ENCODE peak calls at places on chromosomes 4 and X, in six cellular contexts. B is GM23338, H is HCT116, T is IMR-90, K is breast epithelium, O is right lobe of liver. I is an unnamed sample. For H3K4me1 and H3K27me3, the result is how much of the 10 kb centered on the place peaks cover.

GRCh38 chr4:112939901-112940300 is 109.6 kb upstream of the ANK2 start:
- DNase-seq in H (no peak), B (no peak), O (no peak), T (no peak), K (no peak), I (no peak)

GRCh38 chrX:135087867-135088266 is 32.5 kb downstream of the ETDB start:
- DNase-seq in T (no peak), H (no peak), B (no peak), K (no peak), O (no peak), I (no peak)

GRCh38 chr4:152628128-152628527 is 51.7 kb downstream of the TMEM154 start:
- DNase-seq in K (peak), H (no peak), B (no peak), O (no peak), T (no peak), I (no peak)

GRCh38 chr4:8470451-8471024 is 30.0 kb downstream of the TRMT44 start:
- DNase-seq in K (no peak), T (no peak), B (no peak), H (no peak), O (no peak), I (no peak)

GRCh38 chr4:4868506-4869379 is 9.3 kb downstream of the MSX1 start:
- DNase-seq in H (no peak), O (no peak), K (no peak), B (no peak), T (no peak), I (no peak)

GRCh38 chr4:155796031-155796430 is 37.2 kb downstream of the GUCY1B1 start:
- DNase-seq in O (no peak), B (peak), T (peak), H (peak), K (no peak), I (peak)

GRCh38 chr4:14726441-14727405 is 275.6 kb upstream of the CPEB2 start:
- DNase-seq in B (peak), T (peak), K (peak), H (no peak), O (no peak), I (no peak)

GRCh38 chr4:105989411-105990242 is 94.4 kb downstream of the NPNT start:
- DNase-seq in B (no peak), T (no peak), H (no peak), O (no peak), K (no peak), I (peak)

GRCh38 chr4:45662996-45663395 is 460.9 kb downstream of the GABRG1 start:
- DNase-seq in H (no peak), B (peak), K (no peak), T (no peak), O (no peak), I (peak)

GRCh38 chr4:124203613-124204284 is 508.8 kb downstream of the ANKRD50 start:
- DNase-seq in H (no peak), T (peak), B (no peak), K (no peak), O (no peak), I (no peak)

GRCh38 chrX:112759512-112759911 is 79.8 kb upstream of the LHFPL1 start:
- DNase-seq in T (no peak), O (no peak), B (no peak), K (no peak), H (no peak), I (peak)

GRCh38 chr4:133584714-133585113 is 435.6 kb downstream of the PCDH10 start:
- DNase-seq in H (no peak), O (no peak), K (no peak), B (peak), T (no peak), I (peak)

GRCh38 chr4:145168578-145169187 is 11.7 kb downstream of the OTUD4 start:
- DNase-seq in O (no peak), K (no peak), T (no peak), B (no peak), H (no peak), I (no peak)

GRCh38 chrX:121641560-121641959 is 594.1 kb downstream of the GLUD2 start:
- DNase-seq in T (peak), B (no peak), O (no peak), K (no peak), H (no peak), I (no peak)

GRCh38 chrX:13167444-13168207 is 123.2 kb upstream of the FAM9C start:
- DNase-seq in K (peak), O (no peak), T (peak), H (no peak), B (no peak), I (peak)

GRCh38 chr4:185820119-185821028 is 8.4 kb upstream of the SORBS2 start:
- DNase-seq in T (no peak), B (peak), H (no peak), K (no peak), O (no peak), I (no peak)

GRCh38 chr4:120009731-120010130 is 56.9 kb downstream of the MAD2L1 start:
- DNase-seq in B (no peak), O (no peak), H (no peak), K (no peak), T (peak), I (no peak)

GRCh38 chr4:25813705-25814104 is 49.1 kb downstream of the SEL1L3 start:
- DNase-seq in K (no peak), T (peak), B (no peak), H (no peak), O (no peak), I (peak)

GRCh38 chr4:106430797-106431196 is 62.2 kb upstream of the GIMD1 start:
- DNase-seq in T (no peak), H (no peak), K (no peak), O (no peak), B (no peak), I (no peak)

GRCh38 chr4:112173593-112174559 is 28.6 kb downstream of the FAM241A start:
- DNase-seq in H (peak), T (no peak), K (no peak), B (no peak), O (no peak), I (no peak)

GRCh38 chr4:67071641-67072040 is 473.7 kb downstream of the CENPC start:
- DNase-seq in T (no peak), K (no peak), B (no peak), O (no peak), H (no peak), I (no peak)

GRCh38 chrX:30888526-30889146 is 418 bp downstream of the TAB3 start:
- DNase-seq in B (peak), T (no peak), K (no peak), O (no peak), H (no peak), I (peak)

GRCh38 chr4:95362906-95363578 is 185.7 kb downstream of the UNC5C start:
- DNase-seq in O (no peak), B (peak), H (peak), K (no peak), T (peak), I (peak)

GRCh38 chrX:19303216-19303880 is 40.4 kb upstream of the PDHA1 start:
- DNase-seq in B (no peak), T (peak), K (no peak), H (no peak), O (no peak), I (no peak)

GRCh38 chr4:105192910-105193309 is 46.2 kb downstream of the TET2 start:
- DNase-seq in O (no peak), H (no peak), K (no peak), B (no peak), T (no peak), I (no peak)

GRCh38 chr4:153643406-153644016 is 40.6 kb upstream of the TLR2 start:
- DNase-seq in H (peak), O (no peak), B (peak), T (peak), K (no peak), I (no peak)

GRCh38 chr4:184755278-184755677 is 21.4 kb upstream of the CENPU start:
- DNase-seq in K (peak), B (no peak), H (no peak), O (no peak), T (peak), I (no peak)

GRCh38 chrX:87873347-87873941 is 355.8 kb downstream of the KLHL4 start:
- DNase-seq in H (no peak), K (no peak), T (no peak), O (no peak), B (no peak), I (no peak)

GRCh38 chr4:5780831-5781480 is 70.0 kb downstream of the EVC start:
- DNase-seq in H (no peak), K (no peak), T (peak), O (peak), B (no peak), I (no peak)

GRCh38 chrX:72308566-72309296 is 3.0 kb upstream of the CITED1 start:
- DNase-seq in K (peak), H (peak), B (peak), T (peak), O (peak), I (peak)

GRCh38 chrX:1165535-1166196 is 46.8 kb downstream of the CRLF2 start:
- DNase-seq in H (no peak), B (no peak), T (no peak), O (no peak), K (no peak), I (peak)

GRCh38 chr4:40916880-40917279 is 167.1 kb downstream of the NSUN7 start:
- DNase-seq in B (peak), K (no peak), O (no peak), T (no peak), H (peak), I (peak)

GRCh38 chr4:8077181-8078108 is 81.2 kb downstream of the ABLIM2 start:
- DNase-seq in O (no peak), H (no peak), T (no peak), B (no peak), K (no peak), I (peak)

GRCh38 chr4:75598390-75598789 is 31.9 kb downstream of the CDKL2 start:
- DNase-seq in O (no peak), K (no peak), B (peak), T (peak), H (no peak), I (no peak)

GRCh38 chr4:137651128-137651527 is 118.8 kb upstream of the PCDH18 start:
- DNase-seq in H (no peak), T (peak), O (no peak), B (no peak), K (no peak), I (peak)

GRCh38 chr4:38930199-38930598 is 62.6 kb downstream of the FAM114A1 start:
- DNase-seq in H (no peak), T (no peak), K (no peak), B (no peak), O (peak), I (no peak)

GRCh38 chr4:153655928-153656327 is 28.2 kb upstream of the TLR2 start:
- DNase-seq in O (peak), K (peak), T (no peak), H (no peak), B (no peak), I (no peak)

GRCh38 chrX:40011483-40012038 is 86.2 kb downstream of the BCOR start:
- DNase-seq in B (no peak), T (no peak), H (no peak), K (no peak), O (no peak), I (no peak)

DNA sequence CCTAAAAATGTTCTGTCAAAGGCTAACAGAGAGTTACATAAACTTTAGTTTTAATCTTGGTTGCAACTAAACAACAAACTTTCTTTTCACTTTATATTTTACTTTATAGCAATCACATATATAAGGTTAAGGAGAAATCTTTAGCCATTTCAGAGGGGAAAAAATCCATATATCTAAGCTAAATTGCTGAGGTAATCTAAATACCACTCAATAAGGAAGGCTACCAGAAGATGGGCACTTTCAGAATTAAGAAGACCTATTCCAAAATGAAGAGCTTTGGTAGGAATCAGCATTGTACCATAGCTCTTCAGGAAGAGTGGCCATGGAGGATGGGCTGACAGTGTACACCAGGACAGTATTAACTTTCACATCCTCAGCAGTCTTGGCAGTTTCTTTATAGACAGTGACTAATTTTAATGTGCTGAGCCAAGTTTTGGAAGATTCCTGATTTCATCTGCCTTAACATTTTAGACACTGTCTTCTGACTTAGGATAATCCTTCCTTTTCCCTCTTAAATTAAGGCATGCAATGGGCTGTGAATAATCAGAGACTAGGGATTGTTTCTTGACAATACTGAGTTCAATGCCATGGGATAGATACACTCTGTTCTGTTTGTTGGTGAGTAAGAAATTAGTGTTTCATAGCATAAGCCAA is 7.1 kb downstream of the FAT4 start:
- DNase-seq in T (peak), O (no peak), B (no peak), H (no peak), K (no peak), I (peak)
- H3K4me1 ChIP-seq in T (under half), O (under half), B (under half), H (under half), K (under half), I (under half)

GRCh38 chrX:49203536-49203935 is 3.5 kb upstream of the SYP start:
- DNase-seq in H (no peak), O (no peak), K (no peak), T (no peak), B (no peak), I (no peak)
- H3K4me3 ChIP-seq in H (no peak), O (no peak), K (no peak), T (no peak), B (no peak), I (no peak)

DNA sequence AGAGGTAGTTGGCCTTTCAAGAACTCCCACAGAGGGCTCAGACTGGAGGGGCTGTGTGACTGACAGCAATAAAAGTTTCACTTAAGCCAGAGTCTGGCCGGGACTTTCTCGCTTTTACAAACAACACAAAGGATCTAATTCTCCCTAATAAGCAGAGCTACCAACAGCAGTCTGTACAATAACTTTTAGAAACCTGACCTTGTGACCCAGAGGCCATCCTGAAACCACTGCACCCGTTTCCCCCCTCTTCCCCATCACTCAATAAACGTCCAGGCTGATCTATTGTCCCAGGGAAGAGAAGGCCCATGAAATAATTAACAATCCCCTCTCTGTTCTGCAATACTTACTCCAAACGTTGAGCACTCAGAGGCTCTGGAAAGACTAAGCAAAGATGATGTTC is 442.4 kb downstream of the ZIC3 start:
- DNase-seq in K (no peak), H (no peak), T (no peak), B (no peak), O (no peak), I (no peak)
- H3K27me3 ChIP-seq in K (under half), H (under half), T (under half), B (under half), O (under half), I (under half)

GRCh38 chr4:147824884-147825283 is 93.0 kb downstream of the ARHGAP10 start:
- DNase-seq in K (no peak), B (no peak), T (no peak), H (no peak), O (no peak), I (no peak)

GRCh38 chr4:147824316-147824715 is 92.4 kb downstream of the ARHGAP10 start:
- DNase-seq in T (no peak), B (no peak), K (no peak), H (no peak), O (no peak), I (no peak)

GRCh38 chr4:147822128-147822527 is 90.2 kb downstream of the ARHGAP10 start:
- DNase-seq in O (peak), H (no peak), T (peak), B (no peak), K (peak), I (peak)

GRCh38 chr4:147821555-147821954 is 89.7 kb downstream of the ARHGAP10 start:
- DNase-seq in K (no peak), B (no peak), T (no peak), H (no peak), O (no peak), I (no peak)

DNA sequence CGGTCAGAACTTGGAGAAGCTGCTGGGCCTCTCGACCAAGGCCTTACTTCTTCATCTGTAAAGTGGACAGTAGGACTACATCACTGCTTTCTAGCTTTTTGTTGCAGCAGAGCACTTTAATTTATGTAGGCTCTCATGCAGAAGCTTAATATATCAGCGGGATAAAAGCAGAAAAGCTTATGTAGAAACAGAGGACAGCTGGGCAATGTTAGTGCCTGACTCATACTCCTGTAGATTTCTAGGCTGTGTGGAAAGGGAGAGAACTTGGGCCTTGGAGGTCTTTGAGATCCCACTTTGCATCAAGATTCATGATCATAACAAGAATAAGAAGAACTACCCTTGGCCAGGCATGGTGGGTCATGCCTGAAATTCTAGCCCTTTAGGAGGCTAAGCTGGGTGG is 91.2 kb downstream of the ARHGAP10 start:
- DNase-seq in K (no peak), T (peak), O (no peak), H (no peak), B (no peak), I (no peak)
- H3K4me1 ChIP-seq in K (under half), T (under half), O (under half), H (under half), B (under half), I (under half)

GRCh38 chr4:1775731-1776500 is 17.2 kb upstream of the FGFR3 start:
- DNase-seq in K (no peak), T (no peak), H (no peak), O (no peak), B (no peak), I (no peak)
- H3K4me3 ChIP-seq in K (no peak), T (no peak), H (no peak), O (no peak), B (no peak), I (no peak)

DNA sequence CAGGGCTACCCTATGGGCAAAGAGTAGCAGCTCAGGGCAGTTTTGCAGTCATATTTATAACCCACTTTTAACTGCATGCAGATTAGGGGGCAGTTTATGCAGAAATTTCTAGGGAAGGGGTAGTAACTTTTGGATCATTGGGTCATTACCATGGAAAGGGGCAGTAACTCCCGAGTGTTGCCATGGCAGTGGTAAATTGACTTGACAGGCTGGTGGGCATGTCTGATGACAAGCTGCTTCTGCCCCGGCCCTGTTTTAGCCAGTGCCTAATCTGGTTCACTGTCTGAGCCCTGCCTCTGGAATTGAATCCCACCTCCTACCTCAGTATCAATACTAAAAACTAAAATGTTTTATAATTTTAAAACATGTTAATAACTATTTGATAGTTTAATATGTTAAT is 362.1 kb upstream of the ATOH1 start:
- DNase-seq in T (no peak), O (no peak), B (peak), K (no peak), H (no peak), I (no peak)
- H3K27me3 ChIP-seq in T (under half), O (under half), B (under half), K (under half), H (under half), I (under half)

DNA sequence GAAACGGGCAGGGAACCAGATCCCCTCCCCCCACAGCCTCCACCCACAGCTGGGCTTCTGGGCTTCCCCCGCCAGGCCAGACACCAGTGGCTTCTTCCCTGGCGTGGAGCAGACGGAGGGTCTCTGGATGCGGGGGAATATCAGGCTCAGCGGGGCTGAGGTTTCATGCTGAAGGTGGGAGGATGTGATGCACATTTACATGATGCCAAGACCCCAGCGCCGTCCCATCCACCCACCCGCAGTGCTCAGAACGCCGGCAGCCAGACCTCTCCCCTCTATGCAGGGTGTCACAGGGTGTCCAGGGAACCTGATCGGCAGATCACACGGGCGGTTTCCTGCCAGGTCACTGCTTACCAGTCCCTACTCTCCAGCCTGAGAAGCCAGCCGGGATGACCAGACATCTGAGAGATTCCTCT is 12.8 kb upstream of the TNIP2 start:
- DNase-seq in B (no peak), O (no peak), K (no peak), T (no peak), H (no peak), I (no peak)
- H3K4me1 ChIP-seq in B (under half), O (under half), K (under half), T (under half), H (under half), I (under half)

DNA sequence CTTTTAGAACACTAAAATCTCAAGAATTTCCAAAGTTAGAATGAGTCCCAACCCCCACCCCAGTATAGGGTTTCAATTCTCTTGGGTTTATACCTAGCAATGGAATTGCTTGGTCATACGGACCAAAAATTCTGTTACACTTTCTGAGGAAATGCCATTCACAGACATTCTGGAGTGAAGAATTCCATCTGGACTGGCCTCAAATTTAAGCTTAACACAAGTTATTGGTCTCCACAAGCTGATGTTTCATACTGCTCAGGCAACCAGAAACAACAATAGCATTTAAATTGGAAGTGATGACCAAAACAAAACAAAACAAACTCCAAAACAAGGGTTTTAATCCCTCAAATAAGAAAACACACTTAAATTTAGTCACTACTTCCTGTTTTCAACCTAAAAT is 51.1 kb downstream of the GPC4 start:
- DNase-seq in H (no peak), K (no peak), T (peak), B (no peak), O (no peak), I (no peak)
- H3K4me3 ChIP-seq in H (no peak), K (no peak), T (no peak), B (no peak), O (no peak), I (no peak)

I was measured in SJCRH30.